ENCODE peak calls at places on chromosomes 3 and 15, in five cellular contexts. F is stimulated activated CD8-positive, alpha-beta memory T cell treated with anti-CD3 and anti-CD28 coated beads, Interleukin-2, amount 100 ng/mL, for 48 hours; U is cardiac fibroblast; M is Daoy; W is cardiac muscle cell. T is an unnamed sample.

GRCh38 chr3:8990266-8991215 is 27.3 kb upstream of the RAD18 start:
- DNase-seq in W (no peak), U (no peak), F (no peak), M (peak), T (no peak)

GRCh38 chr3:23518441-23518840 is 287.3 kb upstream of the UBE2E1 start:
- DNase-seq in F (no peak), W (no peak), M (no peak), U (no peak), T (no peak)

GRCh38 chr15:28919679-28920655 is 34.2 kb downstream of the APBA2 start:
- DNase-seq in F (no peak), U (no peak), W (no peak), M (no peak), T (no peak)

GRCh38 chr3:73549071-73549600 is 75.6 kb downstream of the PDZRN3 start:
- DNase-seq in W (no peak), M (no peak), U (no peak), F (no peak), T (no peak)

GRCh38 chr3:142907996-142908395 is 19.1 kb upstream of the PCOLCE2 start:
- DNase-seq in F (no peak), W (no peak), U (no peak), M (no peak), T (no peak)

GRCh38 chr3:124837065-124837464 is 50.1 kb downstream of the ITGB5 start:
- DNase-seq in M (no peak), W (no peak), F (no peak), U (no peak), T (no peak)

GRCh38 chr3:187567026-187567425 is 103.2 kb downstream of the SST start:
- DNase-seq in U (peak), M (no peak), W (no peak), F (no peak), T (no peak)

GRCh38 chr3:100606894-100607512 is 2.4 kb upstream of the ADGRG7 start:
- DNase-seq in M (no peak), W (no peak), U (no peak), F (no peak), T (no peak)

GRCh38 chr3:104411760-104412159 is 954.9 kb upstream of the ALCAM start:
- DNase-seq in W (no peak), F (no peak), U (no peak), M (no peak), T (no peak)

GRCh38 chr3:30680789-30681188 is 74.4 kb downstream of the TGFBR2 start:
- DNase-seq in U (peak), F (no peak), W (no peak), M (no peak), T (no peak)

GRCh38 chr15:99076555-99077308 is 28.1 kb upstream of the SYNM start:
- DNase-seq in U (peak), W (peak), F (no peak), M (peak), T (no peak)

GRCh38 chr3:52406231-52406661 is 38.7 kb downstream of the SEMA3G start:
- DNase-seq in W (no peak), F (no peak), M (no peak), U (no peak), T (no peak)

GRCh38 chr3:72601049-72601448 is 247.2 kb downstream of the SHQ1 start:
- DNase-seq in M (no peak), F (no peak), U (no peak), W (no peak), T (no peak)

GRCh38 chr3:104879919-104880318 is 486.8 kb upstream of the ALCAM start:
- DNase-seq in M (no peak), W (no peak), F (no peak), U (peak), T (no peak)

GRCh38 chr3:186517218-186517617 is 27.0 kb downstream of the CRYGS start:
- DNase-seq in W (no peak), F (no peak), U (no peak), M (no peak), T (no peak)

GRCh38 chr15:47551079-47551478 is 166.2 kb upstream of the SEMA6D start:
- DNase-seq in M (no peak), W (peak), U (no peak), F (no peak), T (no peak)

GRCh38 chr3:183878071-183878470 is 6.6 kb downstream of the PARL start:
- DNase-seq in U (no peak), M (no peak), W (no peak), F (no peak), T (no peak)

GRCh38 chr3:13005301-13005700 is 67.9 kb downstream of the IQSEC1 start:
- DNase-seq in U (no peak), M (no peak), W (no peak), F (no peak), T (no peak)

GRCh38 chr3:111884411-111885018 is 25.4 kb downstream of the PHLDB2 start:
- DNase-seq in U (no peak), W (no peak), F (no peak), M (no peak), T (no peak)

GRCh38 chr3:147521646-147522045 is 112.5 kb downstream of the ZIC1 start:
- DNase-seq in U (peak), F (no peak), W (no peak), M (peak), T (no peak)

GRCh38 chr3:112848196-112848595 is 1.5 kb upstream of the CD200R1L start:
- DNase-seq in U (no peak), W (no peak), M (no peak), F (no peak), T (no peak)

GRCh38 chr3:185807455-185808068 is 17.3 kb downstream of the IGF2BP2 start:
- DNase-seq in W (no peak), U (peak), M (peak), F (no peak), T (no peak)

GRCh38 chr3:57048052-57048671 is 12.3 kb upstream of the SPATA12 start:
- DNase-seq in M (no peak), F (no peak), U (peak), W (no peak), T (no peak)

GRCh38 chr3:130635285-130635684 is 111.3 kb downstream of the PIK3R4 start:
- DNase-seq in W (no peak), M (no peak), F (no peak), U (no peak), T (no peak)

GRCh38 chr3:157082305-157082981 is 77.5 kb downstream of the CCNL1 start:
- DNase-seq in F (no peak), U (peak), W (no peak), M (peak), T (no peak)

GRCh38 chr3:144660097-144660496 is 688.5 kb downstream of the DIPK2A start:
- DNase-seq in F (no peak), W (no peak), U (no peak), M (no peak), T (no peak)

GRCh38 chr15:36924076-36924475 is 176.3 kb downstream of the MEIS2 start:
- DNase-seq in M (no peak), W (no peak), F (no peak), U (no peak), T (no peak)

GRCh38 chr15:23687143-23687470 is at the start of gene NDN:
- DNase-seq in U (peak), W (peak), M (peak), F (no peak), T (no peak)

GRCh38 chr15:86021281-86022264 is 58.1 kb upstream of the AGBL1 start:
- DNase-seq in F (no peak), W (no peak), M (peak), U (no peak), T (no peak)

GRCh38 chr3:49911611-49912010 is 7.9 kb upstream of the MST1R start:
- DNase-seq in W (no peak), F (no peak), M (no peak), U (no peak), T (no peak)

GRCh38 chr3:187352581-187353575 is 15.3 kb upstream of the RTP4 start:
- DNase-seq in F (no peak), W (no peak), U (no peak), M (peak), T (no peak)

T was measured in GM12892.